ENCODE peak calls at places on chromosomes 4 and X, in six cellular contexts. W, A, L, R, E and J are unnamed samples.

GRCh38 chrX:110853610-110854009 is 58.0 kb upstream of the CHRDL1 start:
- DNase-seq in W (peak), R (no peak), L (no peak), E (peak), A (no peak), J (peak)

GRCh38 chr4:19803406-19803805 is 448.3 kb upstream of the SLIT2 start:
- DNase-seq in A (no peak), R (no peak), E (no peak), L (no peak), W (no peak), J (no peak)

GRCh38 chr4:4866833-4867744 is 7.6 kb downstream of the MSX1 start:
- DNase-seq in A (no peak), W (peak), E (no peak), R (no peak), L (no peak), J (no peak)

GRCh38 chr4:67810011-67810410 is 55.8 kb upstream of the GNRHR start:
- DNase-seq in L (no peak), E (no peak), R (no peak), A (no peak), W (no peak), J (no peak)

GRCh38 chrX:135086197-135086854 is 34.0 kb downstream of the ETDB start:
- DNase-seq in W (peak), A (peak), R (no peak), L (no peak), E (no peak), J (peak)

GRCh38 chrX:153897899-153898298 is 6.6 kb upstream of the AVPR2 start:
- DNase-seq in W (no peak), E (no peak), L (no peak), R (no peak), A (no peak), J (no peak)

GRCh38 chr4:164935363-164935762 is 42.1 kb downstream of the TRIM61 start:
- DNase-seq in E (no peak), R (no peak), A (peak), L (no peak), W (no peak), J (no peak)

GRCh38 chr4:107600456-107600855 is 119.6 kb downstream of the PAPSS1 start:
- DNase-seq in L (no peak), W (no peak), E (no peak), R (no peak), A (no peak), J (no peak)

GRCh38 chrX:153948847-153949819 is 4.7 kb upstream of the RENBP start:
- DNase-seq in R (no peak), L (no peak), E (no peak), W (no peak), A (no peak), J (no peak)

GRCh38 chr4:113389160-113389559 is 339.7 kb downstream of the ANK2 start:
- DNase-seq in W (no peak), L (no peak), E (no peak), R (no peak), A (no peak), J (no peak)

GRCh38 chr4:150256841-150257273 is 178.6 kb downstream of the DCLK2 start:
- DNase-seq in L (no peak), W (no peak), R (no peak), A (no peak), E (no peak), J (no peak)

GRCh38 chrX:49915352-49916222 is 6.8 kb upstream of the CLCN5 start:
- DNase-seq in L (no peak), E (peak), A (peak), W (peak), R (no peak), J (no peak)

GRCh38 chr4:79872738-79873137 is 200.3 kb downstream of the ANTXR2 start:
- DNase-seq in E (no peak), L (no peak), A (no peak), W (no peak), R (no peak), J (no peak)

GRCh38 chr4:1413221-1413663 is 7.0 kb upstream of the NKX1-1 start:
- DNase-seq in R (peak), A (no peak), L (no peak), W (no peak), E (peak), J (no peak)

GRCh38 chr4:37759833-37760232 is 66.7 kb upstream of the PGM2 start:
- DNase-seq in L (no peak), R (no peak), A (no peak), E (no peak), W (no peak), J (no peak)

GRCh38 chr4:118969359-118969758 is 80.7 kb downstream of the SYNPO2 start:
- DNase-seq in W (peak), A (peak), L (no peak), E (peak), R (no peak), J (no peak)
- TF ChIP-seq POLR2A in W (no peak), A (no peak), L (no peak), E (no peak), R (no peak), J (no peak)

GRCh38 chrX:24024819-24025740 is 1.9 kb downstream of the KLHL15 start:
- DNase-seq in A (peak), W (peak), E (peak), L (peak), R (peak), J (peak)
- TF ChIP-seq POLR2A in A (peak), W (no peak), E (peak), L (peak), R (peak), J (peak)

GRCh38 chrX:132023896-132024386 is 839 bp downstream of the STK26 start:
- DNase-seq in E (no peak), A (no peak), L (peak), R (no peak), W (peak), J (peak)

GRCh38 chrX:132022863-132023116 is 312 bp upstream of the STK26 start:
- DNase-seq in W (no peak), L (no peak), E (no peak), R (no peak), A (no peak), J (no peak)

GRCh38 chrX:132025085-132025484 is 2.0 kb downstream of the STK26 start:
- DNase-seq in A (no peak), R (no peak), E (no peak), L (no peak), W (no peak), J (no peak)

GRCh38 chrX:132022115-132022862 is 813 bp upstream of the STK26 start:
- DNase-seq in R (no peak), L (peak), W (no peak), E (no peak), A (no peak), J (no peak)

GRCh38 chrX:132023117-132023895 is at the start of gene STK26:
- DNase-seq in L (peak), R (peak), A (peak), E (peak), W (peak), J (peak)
- TF ChIP-seq POLR2A in L (peak), R (peak), A (no peak), E (no peak), W (no peak), J (peak)

GRCh38 chr4:16224669-16225068 is 1.6 kb downstream of the TAPT1 start:
- DNase-seq in R (no peak), L (no peak), W (no peak), A (no peak), E (no peak), J (no peak)

GRCh38 chr4:16225996-16226815 is at the start of gene TAPT1:
- DNase-seq in A (no peak), L (peak), E (peak), R (peak), W (peak), J (peak)

GRCh38 chr4:16224264-16224663 is 2.0 kb downstream of the TAPT1 start:
- DNase-seq in W (peak), E (no peak), R (no peak), L (no peak), A (no peak), J (no peak)

GRCh38 chr4:16225681-16225995 is 633 bp downstream of the TAPT1 start:
- DNase-seq in R (no peak), E (no peak), L (no peak), W (no peak), A (no peak), J (no peak)

GRCh38 chr4:16225139-16225538 is 1.1 kb downstream of the TAPT1 start:
- DNase-seq in A (no peak), E (no peak), L (no peak), R (no peak), W (no peak), J (no peak)
- TF ChIP-seq POLR2A in A (no peak), E (no peak), L (no peak), R (no peak), W (no peak), J (no peak)

GRCh38 chrX:47570794-47571193 is 9.8 kb downstream of the ARAF start:
- DNase-seq in R (no peak), A (no peak), L (no peak), E (no peak), W (no peak), J (no peak)
- TF ChIP-seq POLR2A in R (no peak), A (no peak), L (no peak), E (no peak), W (no peak), J (no peak)